ENCODE peak calls at places on chromosomes 6 and 20, in four cellular contexts. One of them, this sample, is unnamed. For H3K9me3, the result is how much of the 10 kb centered on the place peaks cover.

GRCh38 chr6:7262037-7262461 is 51.0 kb downstream of the SSR1 start:
- DNase-seq in transverse colon: peak
- DNase-seq in GM12878: no peak
- DNase-seq in HCT116: no peak
- DNase-seq in this sample: peak

GRCh38 chr6:112804638-112805330 is 457.7 kb downstream of the RFPL4B start:
- DNase-seq in GM12878: no peak
- DNase-seq in HCT116: no peak
- DNase-seq in transverse colon: no peak
- DNase-seq in this sample: no peak

GRCh38 chr6:159303784-159304183 is 134.6 kb downstream of the FNDC1 start:
- DNase-seq in transverse colon: no peak
- DNase-seq in GM12878: no peak
- DNase-seq in HCT116: no peak
- DNase-seq in this sample: no peak

GRCh38 chr20:12406978-12407377 is 489.3 kb downstream of the BTBD3 start:
- DNase-seq in HCT116: no peak
- DNase-seq in GM12878: no peak
- DNase-seq in transverse colon: no peak
- DNase-seq in this sample: no peak

GRCh38 chr20:48265791-48266190 is 480.5 kb upstream of the SULF2 start:
- DNase-seq in HCT116: no peak
- DNase-seq in transverse colon: no peak
- DNase-seq in GM12878: no peak
- DNase-seq in this sample: no peak

GRCh38 chr6:56637640-56638039 is 5.0 kb downstream of the DST start:
- DNase-seq in transverse colon: no peak
- DNase-seq in HCT116: peak
- DNase-seq in GM12878: peak
- DNase-seq in this sample: no peak

GRCh38 chr6:169312658-169313346 is 59.2 kb upstream of the THBS2 start:
- DNase-seq in transverse colon: no peak
- DNase-seq in HCT116: no peak
- DNase-seq in GM12878: no peak
- DNase-seq in this sample: no peak

GRCh38 chr6:57013501-57013900 is 33.0 kb upstream of the KIAA1586 start:
- DNase-seq in transverse colon: no peak
- DNase-seq in HCT116: no peak
- DNase-seq in GM12878: no peak
- DNase-seq in this sample: no peak

GRCh38 chr6:93842178-93842577 is 422.8 kb upstream of the EPHA7 start:
- DNase-seq in GM12878: no peak
- DNase-seq in transverse colon: no peak
- DNase-seq in HCT116: no peak
- DNase-seq in this sample: no peak

GRCh38 chr6:168128631-168129291 is 49.7 kb upstream of the FRMD1 start:
- DNase-seq in GM12878: no peak
- DNase-seq in transverse colon: no peak
- DNase-seq in HCT116: no peak
- DNase-seq in this sample: peak

GRCh38 chr6:142542704-142543233 is 241.0 kb downstream of the ADGRG6 start:
- DNase-seq in HCT116: peak
- DNase-seq in transverse colon: peak
- DNase-seq in GM12878: no peak
- DNase-seq in this sample: peak

GRCh38 chr6:3623451-3624267 is 127.9 kb downstream of the PXDC1 start:
- DNase-seq in GM12878: no peak
- DNase-seq in HCT116: no peak
- DNase-seq in transverse colon: no peak
- DNase-seq in this sample: no peak

GRCh38 chr6:153980176-153980575 is 58.9 kb upstream of the OPRM1 start:
- DNase-seq in GM12878: no peak
- DNase-seq in transverse colon: no peak
- DNase-seq in HCT116: no peak
- DNase-seq in this sample: no peak

GRCh38 chr20:64222273-64222672 is 33.3 kb upstream of the PCMTD2 start:
- DNase-seq in GM12878: no peak
- DNase-seq in HCT116: no peak
- DNase-seq in transverse colon: no peak
- DNase-seq in this sample: no peak

GRCh38 chr6:129634411-129635230 is 75.4 kb downstream of the ARHGAP18 start:
- DNase-seq in transverse colon: peak
- DNase-seq in HCT116: no peak
- DNase-seq in GM12878: no peak
- DNase-seq in this sample: no peak

GRCh38 chr6:90411292-90411781 is 114.7 kb upstream of the BACH2 start:
- DNase-seq in GM12878: peak
- DNase-seq in HCT116: peak
- DNase-seq in transverse colon: no peak
- DNase-seq in this sample: no peak

GRCh38 chr6:166977626-166978550 is 21.3 kb upstream of the CEP43 start:
- DNase-seq in transverse colon: no peak
- DNase-seq in HCT116: no peak
- DNase-seq in GM12878: no peak
- DNase-seq in this sample: no peak

GRCh38 chr20:40225596-40225995 is 463.4 kb downstream of the MAFB start:
- DNase-seq in GM12878: no peak
- DNase-seq in transverse colon: no peak
- DNase-seq in HCT116: no peak
- DNase-seq in this sample: no peak

GRCh38 chr6:44486002-44486421 is 98.5 kb downstream of the CDC5L start:
- DNase-seq in GM12878: no peak
- DNase-seq in transverse colon: no peak
- DNase-seq in HCT116: no peak
- DNase-seq in this sample: no peak

GRCh38 chr6:12420626-12421025 is 130.5 kb downstream of the EDN1 start:
- DNase-seq in GM12878: no peak
- DNase-seq in HCT116: no peak
- DNase-seq in transverse colon: no peak
- DNase-seq in this sample: no peak

GRCh38 chr6:116111552-116112528 is 11.2 kb downstream of the NT5DC1 start:
- DNase-seq in HCT116: peak
- DNase-seq in GM12878: no peak
- DNase-seq in transverse colon: peak
- DNase-seq in this sample: no peak

GRCh38 chr20:25278636-25279361 is 30.9 kb downstream of the PYGB start:
- DNase-seq in HCT116: no peak
- DNase-seq in GM12878: no peak
- DNase-seq in transverse colon: peak
- DNase-seq in this sample: peak

GRCh38 chr6:15429146-15430110 is 183.6 kb downstream of the JARID2 start:
- DNase-seq in HCT116: no peak
- DNase-seq in transverse colon: no peak
- DNase-seq in GM12878: no peak
- DNase-seq in this sample: no peak

GRCh38 chr20:47216819-47217410 is 139.6 kb downstream of the ZMYND8 start:
- DNase-seq in GM12878: no peak
- DNase-seq in HCT116: no peak
- DNase-seq in transverse colon: no peak
- DNase-seq in this sample: no peak

GRCh38 chr20:63911171-63911570 is 16.2 kb downstream of the DNAJC5 start:
- DNase-seq in GM12878: no peak
- DNase-seq in HCT116: peak
- DNase-seq in transverse colon: peak
- DNase-seq in this sample: no peak

GRCh38 chr6:39389372-39389767 is 66.9 kb upstream of the KCNK16 start:
- DNase-seq in transverse colon: no peak
- DNase-seq in HCT116: no peak
- DNase-seq in GM12878: no peak
- DNase-seq in this sample: no peak

GRCh38 chr6:45031601-45032000 is 296.5 kb upstream of the RUNX2 start:
- DNase-seq in HCT116: no peak
- DNase-seq in transverse colon: no peak
- DNase-seq in GM12878: no peak
- DNase-seq in this sample: no peak

GRCh38 chr20:59437601-59438031 is 137.2 kb downstream of the EDN3 start:
- DNase-seq in GM12878: no peak
- DNase-seq in HCT116: no peak
- DNase-seq in transverse colon: no peak
- DNase-seq in this sample: no peak

GRCh38 chr20:59439243-59439642 is 138.8 kb downstream of the EDN3 start:
- DNase-seq in HCT116: no peak
- DNase-seq in transverse colon: no peak
- DNase-seq in GM12878: no peak
- DNase-seq in this sample: peak

GRCh38 chr20:59434950-59435349 is 134.5 kb downstream of the EDN3 start:
- DNase-seq in transverse colon: no peak
- DNase-seq in GM12878: no peak
- DNase-seq in HCT116: no peak
- DNase-seq in this sample: no peak

GRCh38 chr20:59438201-59438600 is 137.8 kb downstream of the EDN3 start:
- DNase-seq in transverse colon: no peak
- DNase-seq in GM12878: no peak
- DNase-seq in HCT116: no peak
- DNase-seq in this sample: no peak

DNA sequence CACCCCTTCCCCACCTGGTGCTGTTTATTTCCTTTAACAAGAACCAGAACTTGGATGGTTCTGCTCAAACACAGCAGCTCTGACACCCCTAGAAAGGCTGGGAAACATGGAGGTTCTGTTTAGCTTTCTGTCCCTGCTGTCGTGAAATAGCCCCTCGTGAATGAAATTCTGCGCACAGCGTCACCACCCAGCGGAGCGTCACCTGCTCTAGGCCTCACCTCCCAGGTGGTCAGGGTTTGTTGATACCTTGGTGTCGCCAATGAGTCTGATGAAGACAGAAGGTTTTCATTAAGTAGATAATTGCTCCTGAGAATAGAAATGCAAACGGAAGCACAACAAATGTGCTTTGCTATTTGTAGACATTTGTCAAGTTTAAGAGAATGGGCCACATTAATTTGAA is 135.1 kb downstream of the EDN3 start:
- DNase-seq in GM12878: no peak
- DNase-seq in transverse colon: no peak
- DNase-seq in HCT116: no peak
- DNase-seq in this sample: no peak
- TF ChIP-seq POLR2AphosphoS5 in GM12878: no peak
- TF ChIP-seq POLR2AphosphoS5 in transverse colon: no peak
- TF ChIP-seq POLR2AphosphoS5 in HCT116: no peak
- TF ChIP-seq POLR2AphosphoS5 in this sample: no peak

DNA sequence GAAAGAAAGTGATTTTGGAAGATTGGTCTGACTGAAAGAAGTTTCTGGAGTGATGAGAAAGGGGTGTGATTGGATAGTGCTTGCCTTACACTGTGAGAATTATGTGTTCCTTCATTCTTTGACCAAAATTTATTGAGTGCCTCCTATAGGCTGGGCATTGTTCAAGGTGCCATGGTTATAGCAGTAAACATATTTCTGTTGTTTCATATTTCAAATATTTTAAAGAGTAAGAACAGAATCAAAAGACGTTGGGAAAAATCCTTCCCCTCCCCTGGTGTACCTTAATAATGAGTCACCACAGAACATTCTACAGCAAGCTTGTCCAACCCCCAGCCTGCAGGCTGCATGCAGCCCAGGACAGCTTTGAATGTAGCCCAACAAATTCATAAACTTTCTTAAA is 78.6 kb downstream of the GCLC start:
- DNase-seq in HCT116: no peak
- DNase-seq in transverse colon: no peak
- DNase-seq in GM12878: no peak
- DNase-seq in this sample: no peak
- H3K9me3 ChIP-seq in HCT116: under half
- H3K9me3 ChIP-seq in transverse colon: under half
- H3K9me3 ChIP-seq in GM12878: under half
- H3K9me3 ChIP-seq in this sample: under half

GRCh38 chr6:149781715-149782114 is 32.2 kb downstream of the PCMT1 start:
- DNase-seq in GM12878: no peak
- DNase-seq in HCT116: no peak
- DNase-seq in transverse colon: no peak
- DNase-seq in this sample: no peak

GRCh38 chr6:149783551-149783950 is 34.0 kb downstream of the PCMT1 start:
- DNase-seq in GM12878: no peak
- DNase-seq in HCT116: no peak
- DNase-seq in transverse colon: no peak
- DNase-seq in this sample: no peak

GRCh38 chr6:149777624-149778023 is 28.1 kb downstream of the PCMT1 start:
- DNase-seq in GM12878: no peak
- DNase-seq in HCT116: no peak
- DNase-seq in transverse colon: no peak
- DNase-seq in this sample: no peak

GRCh38 chr6:149782337-149782736 is 32.8 kb downstream of the PCMT1 start:
- DNase-seq in GM12878: no peak
- DNase-seq in HCT116: no peak
- DNase-seq in transverse colon: no peak
- DNase-seq in this sample: no peak

DNA sequence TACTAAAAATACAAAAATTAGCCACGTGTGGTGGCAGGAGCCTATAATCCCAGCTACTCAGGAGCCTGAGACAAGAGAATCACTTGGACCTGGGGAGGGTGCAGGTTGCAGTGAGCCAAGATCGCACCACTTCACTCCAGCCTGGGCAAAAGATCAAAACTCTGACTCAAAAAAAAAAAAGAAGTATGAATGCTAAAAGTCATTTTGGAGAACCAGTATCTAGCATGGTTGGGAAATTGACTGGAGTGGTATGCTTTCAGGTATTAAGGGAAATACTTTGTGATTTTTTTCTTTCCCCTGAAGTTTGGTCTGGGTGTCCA is 30.1 kb downstream of the PCMT1 start:
- DNase-seq in HCT116: no peak
- DNase-seq in GM12878: no peak
- DNase-seq in transverse colon: no peak
- DNase-seq in this sample: no peak
- TF ChIP-seq POLR2A in HCT116: no peak
- TF ChIP-seq POLR2A in GM12878: no peak
- TF ChIP-seq POLR2A in transverse colon: no peak
- TF ChIP-seq POLR2A in this sample: no peak

DNA sequence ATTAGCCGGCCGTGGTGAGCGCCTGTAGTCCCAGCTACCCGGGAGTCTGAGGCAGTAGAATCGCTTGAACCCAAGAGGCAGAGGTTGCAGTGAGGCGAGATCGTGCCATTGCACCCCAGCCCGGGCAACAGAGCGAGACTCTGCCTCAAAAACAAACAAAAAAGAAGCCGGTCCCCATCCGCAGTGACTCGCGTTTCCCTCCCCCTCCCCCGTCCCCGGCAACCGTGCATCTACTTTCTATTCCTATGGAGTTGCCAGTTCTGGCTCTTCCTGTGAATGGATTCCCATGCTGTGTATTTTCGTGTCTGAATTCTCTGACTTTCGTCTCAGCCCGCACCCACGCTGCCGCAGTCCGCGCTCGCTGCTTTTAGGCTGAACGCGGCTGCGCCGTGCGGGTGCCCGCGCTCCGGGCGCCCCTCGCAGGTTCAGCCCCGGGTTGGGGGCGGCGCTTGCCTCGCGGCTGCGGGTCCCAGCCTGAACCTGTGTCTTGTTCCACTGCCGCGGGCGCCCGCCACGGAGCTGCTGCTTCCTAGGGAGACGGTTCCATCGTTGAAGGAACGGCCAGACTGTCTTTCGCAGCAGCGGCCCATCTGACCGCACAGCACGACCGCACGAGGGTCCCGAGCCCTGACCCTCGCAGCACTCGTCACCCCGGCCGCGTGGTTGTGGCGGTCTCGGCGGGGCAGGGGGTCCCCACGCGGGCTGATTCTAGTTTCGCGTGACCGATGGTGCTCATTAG is 1.1 kb upstream of the MRGBP start:
- DNase-seq in transverse colon: peak
- DNase-seq in HCT116: no peak
- DNase-seq in GM12878: no peak
- DNase-seq in this sample: no peak
- TF ChIP-seq POLR2AphosphoS5 in transverse colon: no peak
- TF ChIP-seq POLR2AphosphoS5 in HCT116: peak
- TF ChIP-seq POLR2AphosphoS5 in GM12878: no peak
- TF ChIP-seq POLR2AphosphoS5 in this sample: peak

This sample was measured in sigmoid colon.